ENCODE peak calls at places on chromosomes 4 and X, in seven cellular contexts. A, S, K, I, U, F and D are unnamed samples.

GRCh38 chr4:101439926-101440325 is 92.6 kb upstream of the PPP3CA start:
- DNase-seq in A (no peak), S (no peak), K (no peak), I (no peak), U (no peak), F (no peak), D (no peak)

GRCh38 chrX:10617964-10618342 is 2.4 kb downstream of the MID1 start:
- DNase-seq in A (peak; percentile 52), S (no peak), K (no peak), I (no peak), U (no peak), F (no peak), D (no peak)

GRCh38 chrX:46574337-46574940 is 874 bp downstream of the CHST7 start:
- DNase-seq in A (peak; percentile 29), S (no peak), K (peak; percentile 27), I (no peak), U (no peak), F (peak; percentile 69), D (no peak)

GRCh38 chr4:169275180-169275579 is 4.4 kb upstream of the SH3RF1 start:
- DNase-seq in A (no peak), S (no peak), K (no peak), I (no peak), U (no peak), F (no peak), D (no peak)

GRCh38 chrX:54695231-54695630 is 102.8 kb downstream of the ITIH6 start:
- DNase-seq in A (no peak), S (no peak), K (no peak), I (no peak), U (no peak), F (no peak), D (no peak)

GRCh38 chrX:150257348-150258175 is 105.6 kb upstream of the MAMLD1 start:
- DNase-seq in A (no peak), S (no peak), K (no peak), I (no peak), U (no peak), F (no peak), D (no peak)

GRCh38 chr4:69060651-69061308 is 35.5 kb upstream of the UGT2B7 start:
- DNase-seq in A (peak; percentile 38), S (no peak), K (no peak), I (no peak), U (no peak), F (no peak), D (no peak)

GRCh38 chr4:171007618-171008390 is 805.4 kb upstream of the GALNTL6 start:
- DNase-seq in A (no peak), S (no peak), K (no peak), I (no peak), U (no peak), F (no peak), D (no peak)

GRCh38 chrX:18997916-18998315 is 14.0 kb upstream of the PHKA2 start:
- DNase-seq in A (no peak), S (no peak), K (no peak), I (no peak), U (no peak), F (no peak), D (no peak)

GRCh38 chr4:24989327-24989726 is 41.4 kb downstream of the LGI2 start:
- DNase-seq in A (no peak), S (no peak), K (no peak), I (no peak), U (no peak), F (no peak), D (no peak)

GRCh38 chr4:121668368-121669162 is 28.2 kb downstream of the ANXA5 start:
- DNase-seq in A (no peak), S (no peak), K (no peak), I (no peak), U (no peak), F (no peak), D (no peak)

GRCh38 chrX:25805744-25806143 is 332.4 kb upstream of the MAGEB18 start:
- DNase-seq in A (no peak), S (no peak), K (no peak), I (no peak), U (no peak), F (no peak), D (no peak)

GRCh38 chr4:144450526-144450925 is 195.4 kb upstream of the HHIP start:
- DNase-seq in A (no peak), S (no peak), K (no peak), I (no peak), U (no peak), F (no peak), D (no peak)

GRCh38 chrX:25721564-25721963 is 416.6 kb upstream of the MAGEB18 start:
- DNase-seq in A (peak; percentile 40), S (no peak), K (no peak), I (no peak), U (no peak), F (no peak), D (no peak)

GRCh38 chr4:122798101-122798500 is 28.5 kb upstream of the FGF2 start:
- DNase-seq in A (peak; percentile 84), S (no peak), K (peak; percentile 23), I (no peak), U (no peak), F (no peak), D (no peak)

GRCh38 chr4:148730766-148731165 is 288.6 kb upstream of the NR3C2 start:
- DNase-seq in A (no peak), S (no peak), K (no peak), I (no peak), U (no peak), F (no peak), D (peak; percentile 30)

GRCh38 chr4:73019462-73020047 is 50.0 kb downstream of the COX18 start:
- DNase-seq in A (peak; percentile 56), S (no peak), K (no peak), I (no peak), U (no peak), F (no peak), D (no peak)

GRCh38 chr4:113781439-113782040 is 20.0 kb upstream of the CAMK2D start:
- DNase-seq in A (peak; percentile 58), S (no peak), K (no peak), I (no peak), U (no peak), F (no peak), D (no peak)

GRCh38 chrX:76428243-76429130 is 977 bp downstream of the MAGEE1 start:
- DNase-seq in A (no peak), S (no peak), K (peak; percentile 14), I (no peak), U (no peak), F (peak; percentile 55), D (no peak)

DNA sequence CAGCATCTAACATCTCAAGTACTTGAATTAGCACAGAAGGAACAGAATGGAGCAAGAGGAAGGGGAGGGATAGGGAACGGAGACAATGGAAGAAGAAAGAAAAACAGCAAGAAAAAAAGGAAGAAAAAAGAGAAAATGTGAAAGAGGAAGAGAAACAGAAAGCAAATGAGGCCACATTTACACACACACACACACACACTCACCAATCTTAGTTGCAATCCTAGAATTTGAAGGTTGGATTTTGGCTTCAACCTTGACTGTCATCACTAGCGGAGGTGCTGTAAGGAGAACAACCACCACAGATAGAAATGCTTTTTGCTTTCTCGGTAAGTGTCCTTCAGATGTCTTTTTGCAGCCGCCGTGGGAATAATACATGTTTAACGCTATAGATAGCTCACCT is 327.1 kb upstream of the NWD2 start:
- DNase-seq in A (no peak), S (no peak), K (no peak), I (no peak), U (no peak), F (no peak), D (no peak)
- H3K4me3 ChIP-seq in A (no peak overlapping the region), S (no peak overlapping the region), K (no peak overlapping the region), I (no peak overlapping the region), U (no peak overlapping the region), F (no peak overlapping the region), D (no peak overlapping the region)

DNA sequence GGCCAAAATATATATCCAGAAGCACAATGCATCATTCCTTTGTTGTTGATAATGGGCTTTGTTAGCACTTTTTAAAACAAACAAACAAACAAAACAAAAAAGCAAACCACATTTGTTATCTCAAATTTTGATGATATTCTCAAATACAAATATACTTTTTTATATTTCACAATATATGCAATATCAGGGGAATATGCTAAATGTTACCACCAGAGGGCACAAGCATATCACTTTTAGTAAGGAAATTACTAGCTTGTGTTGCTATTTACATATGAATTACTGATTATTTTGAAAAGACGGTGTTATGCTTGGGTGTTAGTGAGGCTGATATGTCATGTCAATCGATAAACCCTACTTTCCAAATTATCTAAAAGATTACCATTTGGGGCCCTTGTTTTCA is 29.1 kb downstream of the RIPPLY1 start:
- DNase-seq in A (peak; percentile 35), S (no peak), K (no peak), I (no peak), U (no peak), F (no peak), D (no peak)
- TF ChIP-seq CTCF in A (no peak), S (peak; percentile 29), K (peak; percentile 68), I (peak; percentile 40), U (no peak), F (peak; percentile 67), D (peak; percentile 46)

DNA sequence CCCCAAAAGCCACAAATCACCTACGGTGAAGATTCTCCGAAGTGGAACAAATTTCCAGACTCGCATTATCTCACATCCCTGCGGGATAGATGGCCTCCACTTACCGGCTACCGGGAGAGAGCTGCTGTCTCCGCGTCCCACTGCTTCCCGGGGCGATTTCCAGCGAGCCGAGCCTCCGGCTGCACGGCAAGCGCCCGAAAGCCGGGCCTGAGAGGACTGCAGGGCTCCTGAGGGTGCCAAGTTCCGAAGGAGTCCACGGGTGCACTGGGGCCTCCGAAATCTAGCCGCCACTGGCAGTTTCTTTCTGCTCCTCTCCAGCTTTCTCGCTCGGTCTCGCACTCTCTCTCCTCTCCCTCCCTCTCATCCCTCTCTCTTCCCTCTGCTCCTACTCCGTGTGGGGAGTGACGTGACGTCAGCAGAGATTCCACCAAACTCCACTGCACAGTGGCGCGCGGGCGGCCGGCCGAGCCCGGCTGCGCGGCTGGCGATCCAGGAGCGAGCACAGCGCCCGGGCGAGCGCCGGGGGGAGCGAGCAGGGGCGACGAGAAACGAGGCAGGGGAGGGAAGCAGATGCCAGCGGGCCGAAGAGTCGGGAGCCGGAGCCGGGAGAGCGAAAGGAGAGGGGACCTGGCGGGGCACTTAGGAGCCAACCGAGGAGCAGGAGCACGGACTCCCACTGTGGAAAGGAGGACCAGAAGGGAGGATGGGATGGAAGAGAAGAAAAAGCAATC is 14.0 kb upstream of the PITX2 start:
- DNase-seq in A (no peak), S (no peak), K (peak; percentile 68), I (no peak), U (no peak), F (no peak), D (no peak)
- H3K4me3 ChIP-seq in A (no peak overlapping the region), S (peak overlapping the region; percentile 29), K (peak overlapping the region; percentile 84), I (peak overlapping the region; percentile 38), U (peak overlapping the region; percentile 62), F (no peak overlapping the region), D (peak overlapping the region; percentile 1)

DNA sequence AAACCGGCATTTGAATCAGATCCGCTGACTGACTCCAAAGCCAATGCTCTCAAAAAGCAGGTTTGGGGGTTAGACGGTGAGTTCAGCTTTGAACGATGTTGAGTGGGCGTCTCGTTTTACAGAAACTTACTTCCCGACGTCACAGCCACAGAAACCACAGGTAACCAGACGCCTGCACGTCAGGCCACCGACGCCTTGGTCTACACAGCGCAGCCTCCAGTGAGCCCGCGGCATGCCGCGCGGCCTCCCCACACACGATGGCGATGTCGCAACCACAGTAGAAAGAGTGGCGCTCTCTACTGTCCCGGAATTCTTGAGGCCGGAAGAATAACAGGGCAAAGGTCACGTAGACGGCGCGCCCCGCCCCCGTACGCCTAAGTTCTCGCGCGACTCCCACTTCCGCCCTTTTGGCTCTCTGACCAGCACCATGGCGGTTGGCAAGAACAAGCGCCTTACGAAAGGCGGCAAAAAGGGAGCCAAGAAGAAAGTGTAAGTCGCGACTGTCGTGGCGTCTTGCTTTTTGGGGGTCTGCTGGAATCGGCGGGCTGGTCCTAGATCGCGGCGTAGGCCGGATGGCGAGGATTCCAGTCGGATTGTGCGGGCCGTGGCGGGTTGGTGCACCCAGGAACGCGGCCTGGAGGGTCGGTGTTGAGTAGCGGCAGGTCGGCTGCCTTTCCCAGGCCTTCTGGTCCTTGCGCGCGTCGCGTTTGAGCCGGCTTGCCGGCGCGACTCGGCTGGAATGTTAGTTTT is at the start of gene RPS3A:
- DNase-seq in A (peak; percentile 99), S (peak; percentile 98), K (peak; percentile 95), I (peak; percentile 95), U (peak; percentile 93), F (peak; percentile 96), D (peak; percentile 82)
- TF ChIP-seq CTCF in A (peak; percentile 96), S (peak; percentile 79), K (peak; percentile 69), I (peak; percentile 92), U (peak; percentile 60), F (peak; percentile 60), D (peak; percentile 77)